ENCODE peak calls at places on chromosome 3, in eight cellular contexts. One of them, this sample, is unnamed.

GRCh38 chr3:49568965-49569364 is 14.7 kb downstream of the BSN start:
- DNase-seq in WERI-Rb-1: no peak
- DNase-seq in GM23338: no peak
- DNase-seq in heart left ventricle: no peak
- DNase-seq in HL-60: no peak
- DNase-seq in psoas muscle: no peak
- DNase-seq in PC-9: no peak
- DNase-seq in IMR-90: no peak
- DNase-seq in this sample: no peak

GRCh38 chr3:141729240-141729639 is 8.9 kb upstream of the RNF7 start:
- DNase-seq in IMR-90: no peak
- DNase-seq in PC-9: no peak
- DNase-seq in WERI-Rb-1: no peak
- DNase-seq in psoas muscle: no peak
- DNase-seq in GM23338: peak
- DNase-seq in heart left ventricle: no peak
- DNase-seq in HL-60: no peak
- DNase-seq in this sample: no peak

GRCh38 chr3:4994823-4995499 is 15.7 kb downstream of the BHLHE40 start:
- DNase-seq in IMR-90: peak
- DNase-seq in HL-60: no peak
- DNase-seq in psoas muscle: peak
- DNase-seq in WERI-Rb-1: peak
- DNase-seq in GM23338: no peak
- DNase-seq in PC-9: peak
- DNase-seq in heart left ventricle: peak
- DNase-seq in this sample: peak

GRCh38 chr3:62446337-62446940 is 73.1 kb upstream of the FEZF2 start:
- DNase-seq in heart left ventricle: no peak
- DNase-seq in PC-9: no peak
- DNase-seq in HL-60: no peak
- DNase-seq in IMR-90: no peak
- DNase-seq in WERI-Rb-1: no peak
- DNase-seq in psoas muscle: no peak
- DNase-seq in GM23338: no peak
- DNase-seq in this sample: no peak

GRCh38 chr3:128395500-128396125 is 71.1 kb downstream of the DNAJB8 start:
- DNase-seq in HL-60: no peak
- DNase-seq in psoas muscle: peak
- DNase-seq in GM23338: no peak
- DNase-seq in heart left ventricle: peak
- DNase-seq in WERI-Rb-1: no peak
- DNase-seq in PC-9: no peak
- DNase-seq in IMR-90: peak
- DNase-seq in this sample: no peak

GRCh38 chr3:197520311-197521276 is 35.2 kb downstream of the BDH1 start:
- DNase-seq in GM23338: peak
- DNase-seq in IMR-90: peak
- DNase-seq in HL-60: no peak
- DNase-seq in heart left ventricle: no peak
- DNase-seq in PC-9: no peak
- DNase-seq in WERI-Rb-1: peak
- DNase-seq in psoas muscle: no peak
- DNase-seq in this sample: peak

GRCh38 chr3:30206051-30206450 is 400.4 kb upstream of the TGFBR2 start:
- DNase-seq in HL-60: no peak
- DNase-seq in heart left ventricle: no peak
- DNase-seq in WERI-Rb-1: no peak
- DNase-seq in psoas muscle: no peak
- DNase-seq in PC-9: no peak
- DNase-seq in IMR-90: no peak
- DNase-seq in GM23338: no peak
- DNase-seq in this sample: no peak

GRCh38 chr3:124315215-124316033 is 323.5 kb upstream of the ROPN1 start:
- DNase-seq in HL-60: no peak
- DNase-seq in WERI-Rb-1: no peak
- DNase-seq in psoas muscle: no peak
- DNase-seq in IMR-90: peak
- DNase-seq in GM23338: no peak
- DNase-seq in PC-9: no peak
- DNase-seq in heart left ventricle: no peak
- DNase-seq in this sample: peak

GRCh38 chr3:13108861-13109260 is 35.6 kb upstream of the IQSEC1 start:
- DNase-seq in heart left ventricle: no peak
- DNase-seq in psoas muscle: no peak
- DNase-seq in HL-60: no peak
- DNase-seq in WERI-Rb-1: peak
- DNase-seq in IMR-90: no peak
- DNase-seq in GM23338: no peak
- DNase-seq in PC-9: no peak
- DNase-seq in this sample: no peak

GRCh38 chr3:13571831-13572750 is 23.2 kb downstream of the FBLN2 start:
- DNase-seq in GM23338: no peak
- DNase-seq in WERI-Rb-1: no peak
- DNase-seq in psoas muscle: no peak
- DNase-seq in IMR-90: no peak
- DNase-seq in heart left ventricle: no peak
- DNase-seq in PC-9: no peak
- DNase-seq in HL-60: no peak
- DNase-seq in this sample: no peak

GRCh38 chr3:122940628-122941086 is 86.9 kb downstream of the SEMA5B start:
- DNase-seq in HL-60: no peak
- DNase-seq in IMR-90: no peak
- DNase-seq in PC-9: no peak
- DNase-seq in WERI-Rb-1: peak
- DNase-seq in GM23338: no peak
- DNase-seq in psoas muscle: no peak
- DNase-seq in heart left ventricle: no peak
- DNase-seq in this sample: no peak

GRCh38 chr3:9028134-9028533 is 64.9 kb upstream of the RAD18 start:
- DNase-seq in PC-9: no peak
- DNase-seq in WERI-Rb-1: no peak
- DNase-seq in GM23338: no peak
- DNase-seq in HL-60: no peak
- DNase-seq in psoas muscle: peak
- DNase-seq in heart left ventricle: peak
- DNase-seq in IMR-90: peak
- DNase-seq in this sample: no peak

GRCh38 chr3:64225695-64226499 is 631 bp upstream of the PRICKLE2 start:
- DNase-seq in heart left ventricle: no peak
- DNase-seq in PC-9: no peak
- DNase-seq in GM23338: peak
- DNase-seq in psoas muscle: no peak
- DNase-seq in IMR-90: peak
- DNase-seq in WERI-Rb-1: no peak
- DNase-seq in HL-60: no peak
- DNase-seq in this sample: no peak

GRCh38 chr3:65809641-65810150 is 229.0 kb downstream of the MAGI1 start:
- DNase-seq in psoas muscle: no peak
- DNase-seq in WERI-Rb-1: no peak
- DNase-seq in IMR-90: no peak
- DNase-seq in HL-60: no peak
- DNase-seq in GM23338: no peak
- DNase-seq in heart left ventricle: no peak
- DNase-seq in PC-9: no peak
- DNase-seq in this sample: no peak

GRCh38 chr3:131503328-131503650 is 518 bp upstream of the MRPL3 start:
- DNase-seq in psoas muscle: no peak
- DNase-seq in heart left ventricle: no peak
- DNase-seq in WERI-Rb-1: no peak
- DNase-seq in IMR-90: no peak
- DNase-seq in HL-60: no peak
- DNase-seq in GM23338: peak
- DNase-seq in PC-9: no peak
- DNase-seq in this sample: no peak

GRCh38 chr3:59056706-59057105 is 6.9 kb upstream of the CFAP20DC start:
- DNase-seq in WERI-Rb-1: no peak
- DNase-seq in heart left ventricle: no peak
- DNase-seq in IMR-90: peak
- DNase-seq in HL-60: no peak
- DNase-seq in PC-9: no peak
- DNase-seq in psoas muscle: no peak
- DNase-seq in GM23338: no peak
- DNase-seq in this sample: no peak

GRCh38 chr3:13529196-13529975 is 19.5 kb upstream of the FBLN2 start:
- DNase-seq in GM23338: no peak
- DNase-seq in PC-9: no peak
- DNase-seq in IMR-90: no peak
- DNase-seq in WERI-Rb-1: no peak
- DNase-seq in heart left ventricle: no peak
- DNase-seq in psoas muscle: peak
- DNase-seq in HL-60: no peak
- DNase-seq in this sample: no peak

GRCh38 chr3:27888562-27888961 is 166.4 kb upstream of the EOMES start:
- DNase-seq in WERI-Rb-1: no peak
- DNase-seq in heart left ventricle: no peak
- DNase-seq in PC-9: no peak
- DNase-seq in IMR-90: peak
- DNase-seq in psoas muscle: no peak
- DNase-seq in HL-60: no peak
- DNase-seq in GM23338: peak
- DNase-seq in this sample: no peak

GRCh38 chr3:149080011-149080698 is 6.2 kb downstream of the HLTF start:
- DNase-seq in heart left ventricle: no peak
- DNase-seq in HL-60: no peak
- DNase-seq in GM23338: no peak
- DNase-seq in psoas muscle: no peak
- DNase-seq in PC-9: no peak
- DNase-seq in IMR-90: peak
- DNase-seq in WERI-Rb-1: no peak
- DNase-seq in this sample: no peak

GRCh38 chr3:145812396-145812795 is 348.6 kb downstream of the PLOD2 start:
- DNase-seq in psoas muscle: no peak
- DNase-seq in HL-60: no peak
- DNase-seq in GM23338: no peak
- DNase-seq in heart left ventricle: no peak
- DNase-seq in WERI-Rb-1: no peak
- DNase-seq in IMR-90: no peak
- DNase-seq in PC-9: no peak
- DNase-seq in this sample: no peak

GRCh38 chr3:145807990-145808389 is 353.0 kb downstream of the PLOD2 start:
- DNase-seq in GM23338: peak
- DNase-seq in IMR-90: peak
- DNase-seq in psoas muscle: no peak
- DNase-seq in WERI-Rb-1: no peak
- DNase-seq in heart left ventricle: no peak
- DNase-seq in HL-60: no peak
- DNase-seq in PC-9: no peak
- DNase-seq in this sample: no peak
- TF ChIP-seq CTCF in GM23338: peak
- TF ChIP-seq CTCF in IMR-90: no peak
- TF ChIP-seq CTCF in psoas muscle: no peak
- TF ChIP-seq CTCF in WERI-Rb-1: peak
- TF ChIP-seq CTCF in heart left ventricle: no peak
- TF ChIP-seq CTCF in HL-60: no peak
- TF ChIP-seq CTCF in PC-9: peak
- TF ChIP-seq CTCF in this sample: no peak

GRCh38 chr3:32302601-32303000 is 64.1 kb downstream of the CMTM8 start:
- DNase-seq in HL-60: no peak
- DNase-seq in psoas muscle: no peak
- DNase-seq in WERI-Rb-1: no peak
- DNase-seq in GM23338: no peak
- DNase-seq in IMR-90: no peak
- DNase-seq in PC-9: no peak
- DNase-seq in heart left ventricle: no peak
- DNase-seq in this sample: no peak
- H3K27ac ChIP-seq in HL-60: no peak
- H3K27ac ChIP-seq in psoas muscle: no peak
- H3K27ac ChIP-seq in WERI-Rb-1: no peak
- H3K27ac ChIP-seq in GM23338: no peak
- H3K27ac ChIP-seq in IMR-90: no peak
- H3K27ac ChIP-seq in PC-9: no peak
- H3K27ac ChIP-seq in heart left ventricle: peak
- H3K27ac ChIP-seq in this sample: no peak

DNA sequence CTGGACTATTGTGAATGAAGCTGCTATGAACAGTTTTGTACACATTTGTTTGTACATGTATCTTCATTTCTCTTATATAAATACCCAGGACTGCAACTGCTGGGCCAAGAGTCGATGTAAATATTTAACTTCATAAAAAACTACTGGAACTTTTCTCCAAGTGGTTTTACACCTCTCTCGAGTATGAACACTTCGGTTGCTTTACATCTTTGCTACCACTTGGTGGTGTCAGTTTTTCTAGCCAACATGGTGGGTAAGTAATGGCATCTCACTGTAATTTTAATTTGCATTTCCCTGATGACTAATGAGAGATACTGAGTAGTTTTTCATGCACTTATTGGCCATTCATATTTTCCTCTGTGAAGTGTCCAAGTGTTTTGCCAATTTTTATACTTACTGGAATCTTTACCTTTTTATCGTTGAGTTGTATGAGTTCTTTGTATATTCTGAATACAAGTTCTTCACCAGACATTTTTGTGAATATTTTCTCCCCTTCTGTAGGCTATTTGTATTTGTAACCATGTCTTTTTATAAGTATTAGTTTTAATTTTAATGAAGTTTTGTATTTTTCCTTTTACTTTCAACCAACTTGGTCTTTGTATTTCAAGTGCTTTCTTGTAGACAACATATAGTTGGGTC is 44.4 kb downstream of the PCOLCE2 start:
- DNase-seq in PC-9: peak
- DNase-seq in HL-60: no peak
- DNase-seq in GM23338: peak
- DNase-seq in WERI-Rb-1: no peak
- DNase-seq in heart left ventricle: no peak
- DNase-seq in psoas muscle: no peak
- DNase-seq in IMR-90: peak
- DNase-seq in this sample: peak
- TF ChIP-seq CTCF in PC-9: peak
- TF ChIP-seq CTCF in HL-60: peak
- TF ChIP-seq CTCF in GM23338: peak
- TF ChIP-seq CTCF in WERI-Rb-1: peak
- TF ChIP-seq CTCF in heart left ventricle: peak
- TF ChIP-seq CTCF in psoas muscle: no peak
- TF ChIP-seq CTCF in IMR-90: peak
- TF ChIP-seq CTCF in this sample: peak

GRCh38 chr3:190582667-190583066 is 68.8 kb downstream of the IL1RAP start:
- DNase-seq in HL-60: no peak
- DNase-seq in WERI-Rb-1: no peak
- DNase-seq in psoas muscle: no peak
- DNase-seq in IMR-90: no peak
- DNase-seq in PC-9: no peak
- DNase-seq in GM23338: no peak
- DNase-seq in heart left ventricle: no peak
- DNase-seq in this sample: no peak
- H3K27ac ChIP-seq in HL-60: no peak
- H3K27ac ChIP-seq in WERI-Rb-1: no peak
- H3K27ac ChIP-seq in psoas muscle: no peak
- H3K27ac ChIP-seq in IMR-90: no peak
- H3K27ac ChIP-seq in PC-9: no peak
- H3K27ac ChIP-seq in GM23338: no peak
- H3K27ac ChIP-seq in heart left ventricle: no peak
- H3K27ac ChIP-seq in this sample: no peak